ENCODE peak calls at places on chromosomes 16 and 17, in six cellular contexts. I is hepatocyte, R is MM.1S, D is GM23338, B is neural progenitor cell, F is GM23248. Z is an unnamed sample.

GRCh38 chr17:82073446-82073845 is 7.8 kb upstream of the DUS1L start:
- DNase-seq in F (no peak), B (no peak), I (no peak), D (no peak), R (no peak), Z (no peak)

GRCh38 chr17:51029568-51030463 is 90.9 kb downstream of the SPAG9 start:
- DNase-seq in D (no peak), R (peak; percentile 69), B (no peak), I (no peak), F (peak; percentile 60), Z (no peak)

GRCh38 chr17:66776999-66777688 is 57.8 kb upstream of the CACNG5 start:
- DNase-seq in R (no peak), B (no peak), I (no peak), D (no peak), F (no peak), Z (no peak)

GRCh38 chr17:79670537-79671386 is 59.9 kb upstream of the RBFOX3 start:
- DNase-seq in B (no peak), D (no peak), F (peak; percentile 8), R (no peak), I (no peak), Z (no peak)

GRCh38 chr17:4986403-4986802 is 1.1 kb downstream of the CAMTA2 start:
- DNase-seq in F (peak; percentile 37), I (peak; percentile 27), B (no peak), R (no peak), D (peak; percentile 18), Z (no peak)

GRCh38 chr17:1050996-1051925 is 54.3 kb downstream of the TIMM22 start:
- DNase-seq in I (no peak), F (no peak), D (no peak), R (no peak), B (no peak), Z (no peak)

GRCh38 chr16:75250809-75251279 is 580 bp downstream of the BCAR1 start:
- DNase-seq in D (no peak), I (peak; percentile 91), F (peak; percentile 86), R (no peak), B (peak; percentile 55), Z (peak; percentile 17)

GRCh38 chr16:86351041-86351784 is 159.1 kb upstream of the FOXF1 start:
- DNase-seq in I (no peak), B (no peak), D (no peak), R (no peak), F (no peak), Z (no peak)

GRCh38 chr16:57544129-57544653 is 1.7 kb downstream of the ADGRG5 start:
- DNase-seq in B (no peak), R (peak; percentile 78), D (no peak), I (no peak), F (no peak), Z (no peak)

GRCh38 chr16:57091200-57091989 is 988 bp upstream of the CPNE2 start:
- DNase-seq in D (peak; percentile 77), I (peak; percentile 73), R (no peak), F (peak; percentile 70), B (peak; percentile 31), Z (peak; percentile 21)

GRCh38 chr16:11595908-11596504 is 9.3 kb upstream of the LITAF start:
- DNase-seq in F (no peak), I (no peak), B (no peak), R (no peak), D (no peak), Z (no peak)

GRCh38 chr17:7586673-7587419 is 3.0 kb downstream of the SOX15 start:
- DNase-seq in I (peak; percentile 50), D (peak; percentile 66), R (no peak), B (no peak), F (no peak), Z (peak; percentile 19)

GRCh38 chr16:17432902-17433576 is 37.7 kb downstream of the XYLT1 start:
- DNase-seq in B (no peak), R (no peak), D (no peak), F (peak; percentile 70), I (no peak), Z (no peak)

GRCh38 chr17:76014925-76015261 is 12.2 kb downstream of the EVPL start:
- DNase-seq in D (no peak), F (no peak), R (no peak), B (no peak), I (no peak), Z (no peak)
- TF ChIP-seq EZH2phosphoT487 in D (no peak), F (no peak), R (no peak), B (no peak), I (no peak), Z (no peak)

DNA sequence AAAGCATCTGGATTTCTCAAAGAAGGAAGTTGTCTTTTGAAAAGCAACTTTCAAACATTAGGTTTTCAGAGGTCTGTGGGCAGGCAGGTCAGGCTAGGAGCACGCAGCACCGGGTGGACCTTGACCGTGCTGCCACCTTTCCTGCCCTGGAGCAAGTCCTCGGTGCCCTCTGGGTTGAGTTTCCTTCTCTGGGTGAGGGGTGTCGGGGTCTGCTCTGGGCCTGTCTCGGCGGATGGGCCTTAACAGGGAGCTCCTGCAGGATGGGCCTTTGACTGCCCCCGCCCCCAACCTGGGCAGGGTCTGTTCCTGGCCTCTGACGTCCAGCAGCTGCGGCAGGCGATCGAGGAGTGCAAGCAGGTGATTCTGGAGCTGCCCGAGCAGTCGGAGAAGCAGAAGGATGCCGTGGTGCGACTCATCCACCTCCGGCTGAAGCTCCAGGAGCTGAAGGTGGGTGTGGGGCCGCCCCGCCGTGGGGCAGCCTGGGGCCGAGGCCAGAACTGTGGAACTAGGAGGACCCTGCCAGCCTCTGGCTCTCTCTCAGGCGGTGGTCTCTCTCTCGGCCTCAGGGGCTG is 8.7 kb downstream of the DEF8 start:
- DNase-seq in F (no peak), I (no peak), B (no peak), R (no peak), D (no peak), Z (no peak)
- H3K4me3 ChIP-seq in F (no peak overlapping the region), I (no peak overlapping the region), B (no peak overlapping the region), R (no peak overlapping the region), D (no peak overlapping the region), Z (no peak overlapping the region)

DNA sequence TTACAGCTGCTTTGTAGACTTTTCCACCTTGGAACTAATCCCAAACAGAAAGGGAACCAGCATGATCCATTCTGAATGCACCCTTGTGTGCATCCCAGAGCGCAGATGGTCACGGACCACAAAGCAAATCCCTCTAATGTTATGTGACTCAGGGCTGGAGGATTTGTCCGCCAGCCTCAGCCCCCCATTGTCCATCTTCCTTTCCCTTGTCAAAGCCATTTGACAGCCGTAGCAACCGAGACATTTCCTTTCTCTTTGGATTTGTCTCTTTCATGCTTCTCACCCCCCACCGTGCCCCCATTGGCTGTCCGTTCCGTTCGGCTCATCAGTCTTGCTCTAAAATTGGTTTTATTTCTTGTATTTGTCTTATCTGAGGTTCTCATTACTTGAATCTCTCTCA is 163.5 kb upstream of the ERCC4 start:
- DNase-seq in F (no peak), I (no peak), B (peak; percentile 93), R (no peak), D (no peak), Z (no peak)
- TF ChIP-seq EZH2phosphoT487 in F (no peak), I (no peak), B (peak; percentile 95), R (no peak), D (no peak), Z (no peak)

DNA sequence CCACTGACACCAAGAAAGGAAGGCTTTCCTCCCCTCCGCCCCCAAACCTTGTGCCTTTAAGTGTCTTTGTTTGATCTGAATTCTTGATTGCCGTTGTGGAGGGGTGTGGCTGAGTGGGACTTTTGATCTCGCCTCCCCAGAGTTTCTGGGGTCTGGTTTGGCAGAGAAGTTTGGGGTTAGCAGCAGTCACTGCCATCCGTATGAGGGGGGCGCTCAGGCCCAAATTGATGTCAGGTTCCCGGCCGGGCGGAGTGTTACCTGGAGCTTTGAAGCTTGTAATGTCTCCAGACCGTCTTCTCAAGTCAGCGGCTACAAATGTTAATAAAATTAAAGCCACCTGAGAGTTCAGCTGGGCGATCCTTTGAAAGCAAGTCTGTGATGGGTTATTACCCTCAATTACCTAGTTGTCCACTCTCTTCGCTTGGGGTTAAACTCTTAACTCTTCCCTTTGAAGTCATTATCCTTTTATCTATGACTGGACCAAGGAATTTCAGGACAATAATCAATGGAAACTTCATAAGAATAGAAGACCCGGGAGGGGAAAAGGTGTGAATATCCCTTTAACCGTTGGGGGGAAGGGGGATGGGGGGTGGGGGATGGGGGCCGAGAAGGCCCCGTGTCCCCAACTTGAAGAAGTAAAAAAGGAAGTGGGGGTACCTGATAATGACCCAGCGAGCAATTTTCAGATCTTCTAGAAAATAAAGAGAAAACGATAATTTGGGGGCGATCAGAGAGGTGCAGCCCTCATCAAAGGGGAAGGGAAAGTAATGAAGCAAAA is 31.8 kb upstream of the AXIN2 start:
- DNase-seq in F (no peak), R (no peak), I (no peak), B (no peak), D (no peak), Z (no peak)
- H3K4me3 ChIP-seq in F (peak overlapping the region; percentile 61), R (no peak overlapping the region), I (no peak overlapping the region), B (peak overlapping the region; percentile 16), D (peak overlapping the region; percentile 46), Z (no peak overlapping the region)

GRCh38 chr17:77281024-77281903 is 140.5 kb downstream of the SEC14L1 start:
- DNase-seq in B (peak; percentile 88), F (peak; percentile 68), R (peak; percentile 74), I (peak; percentile 89), D (peak; percentile 80), Z (peak; percentile 80)

GRCh38 chr17:77282524-77283515 is 142.1 kb downstream of the SEC14L1 start:
- DNase-seq in B (peak; percentile 46), R (no peak), D (no peak), F (peak; percentile 22), I (peak; percentile 76), Z (peak; percentile 72)

GRCh38 chr17:77284023-77284617 is 143.4 kb downstream of the SEC14L1 start:
- DNase-seq in D (no peak), I (no peak), R (no peak), B (no peak), F (no peak), Z (no peak)

GRCh38 chr17:77280304-77280910 is 139.6 kb downstream of the SEC14L1 start:
- DNase-seq in I (peak; percentile 40), F (peak; percentile 89), B (no peak), R (peak; percentile 29), D (peak; percentile 50), Z (peak; percentile 96)

GRCh38 chr17:77281904-77282367 is 141.2 kb downstream of the SEC14L1 start:
- DNase-seq in F (no peak), R (peak; percentile 23), D (peak; percentile 61), B (peak; percentile 60), I (peak; percentile 62), Z (peak; percentile 70)
- TF ChIP-seq EZH2phosphoT487 in F (no peak), R (no peak), D (no peak), B (peak; percentile 54), I (no peak), Z (no peak)

GRCh38 chr17:70338946-70339354 is 169.6 kb downstream of the KCNJ2 start:
- DNase-seq in B (no peak), F (no peak), R (no peak), I (no peak), D (no peak), Z (no peak)

GRCh38 chr17:70345061-70345460 is 175.7 kb downstream of the KCNJ2 start:
- DNase-seq in I (no peak), B (no peak), R (peak; percentile 51), D (no peak), F (no peak), Z (no peak)

GRCh38 chr17:70343134-70343533 is 173.8 kb downstream of the KCNJ2 start:
- DNase-seq in D (no peak), F (no peak), R (no peak), I (no peak), B (no peak), Z (no peak)

GRCh38 chr17:70344356-70345060 is 175.2 kb downstream of the KCNJ2 start:
- DNase-seq in B (no peak), F (peak; percentile 35), R (peak; percentile 72), I (no peak), D (no peak), Z (peak; percentile 26)
- H3K4me3 ChIP-seq in B (no peak overlapping the region), F (peak overlapping the region; percentile 61), R (peak overlapping the region; percentile 49), I (no peak overlapping the region), D (no peak overlapping the region), Z (peak overlapping the region; percentile 27)

Z was measured in PC-3.